ENCODE peak calls at places on chromosomes 4 and X, in four cellular contexts. One of them, this sample, is unnamed.

GRCh38 chrX:23756165-23756564 is 13.1 kb upstream of the ACOT9 start:
- DNase-seq in CD4-positive, CD25-positive, alpha-beta regulatory T cell: peak
- DNase-seq in right cardiac atrium: peak
- DNase-seq in islet precursor cell: peak
- DNase-seq in this sample: no peak

GRCh38 chr4:8247047-8247930 is 22.3 kb upstream of the HTRA3 start:
- DNase-seq in CD4-positive, CD25-positive, alpha-beta regulatory T cell: no peak
- DNase-seq in right cardiac atrium: peak
- DNase-seq in islet precursor cell: no peak
- DNase-seq in this sample: peak

GRCh38 chrX:108443065-108443464 is 3.4 kb downstream of the COL4A5 start:
- DNase-seq in CD4-positive, CD25-positive, alpha-beta regulatory T cell: no peak
- DNase-seq in right cardiac atrium: no peak
- DNase-seq in islet precursor cell: no peak
- DNase-seq in this sample: no peak

GRCh38 chr4:8821151-8821950 is 50.3 kb downstream of the HMX1 start:
- DNase-seq in CD4-positive, CD25-positive, alpha-beta regulatory T cell: no peak
- DNase-seq in right cardiac atrium: no peak
- DNase-seq in islet precursor cell: no peak
- DNase-seq in this sample: peak

GRCh38 chr4:3524920-3525319 is 7.3 kb downstream of the LRPAP1 start:
- DNase-seq in CD4-positive, CD25-positive, alpha-beta regulatory T cell: no peak
- DNase-seq in right cardiac atrium: no peak
- DNase-seq in islet precursor cell: no peak
- DNase-seq in this sample: peak

GRCh38 chr4:119490335-119490734 is 138.3 kb downstream of the PDE5A start:
- DNase-seq in CD4-positive, CD25-positive, alpha-beta regulatory T cell: no peak
- DNase-seq in right cardiac atrium: no peak
- DNase-seq in islet precursor cell: no peak
- DNase-seq in this sample: no peak

GRCh38 chr4:106092361-106093040 is 197.2 kb downstream of the NPNT start:
- DNase-seq in CD4-positive, CD25-positive, alpha-beta regulatory T cell: no peak
- DNase-seq in right cardiac atrium: no peak
- DNase-seq in islet precursor cell: no peak
- DNase-seq in this sample: peak

GRCh38 chrX:69014200-69014599 is 151.1 kb downstream of the PJA1 start:
- DNase-seq in CD4-positive, CD25-positive, alpha-beta regulatory T cell: no peak
- DNase-seq in right cardiac atrium: no peak
- DNase-seq in islet precursor cell: peak
- DNase-seq in this sample: no peak